ENCODE peak calls at places on chromosomes 5 and 9, in eight cellular contexts. V is stimulated activated CD4-positive, alpha-beta T cell treated with anti-CD3 and anti-CD28 coated beads, TNF-alpha, amount 100 ng/mL, for 1 hour; N is activated T-helper 1 cell treated with anti-CD3 and anti-CD28 coated beads, Interleukin-12 subunit alpha, Interleukin-12 subunit beta, Interleukin-2, Interleukin-4 antibody, amounts not matched to agents 30 ng/mL and 10 ng/mL and 1 ng/mL, durations not matched to agents 14 hours and 24 hours and 36 hours; H is fibroblast of mammary gland; F is neuronal stem cell; D is AML-193; K is NCI-H774; G is T-helper 2 cell. O is an unnamed sample.

GRCh38 chr5:72066658-72067057 is 40.6 kb upstream of the MAP1B start:
- DNase-seq in D (no peak), N (no peak), V (no peak), K (no peak), H (peak), G (no peak), F (no peak), O (peak)

GRCh38 chr9:130234340-130235260 is 31.0 kb upstream of the HMCN2 start:
- DNase-seq in N (no peak), F (no peak), V (no peak), D (no peak), K (no peak), G (no peak), H (peak), O (peak)

GRCh38 chr9:97993000-97993399 is 9.9 kb downstream of the ANP32B start:
- DNase-seq in F (no peak), G (no peak), D (peak), V (no peak), H (no peak), N (no peak), K (no peak), O (no peak)

GRCh38 chr5:118956727-118957126 is 31.6 kb downstream of the DTWD2 start:
- DNase-seq in D (peak), F (no peak), V (no peak), H (peak), N (no peak), G (no peak), K (no peak), O (peak)

GRCh38 chr5:1724822-1725602 is 74.6 kb downstream of the MRPL36 start:
- DNase-seq in D (no peak), F (no peak), H (peak), G (no peak), N (no peak), V (no peak), K (no peak), O (no peak)

GRCh38 chr5:8478308-8478707 is 609.4 kb downstream of the MTRR start:
- DNase-seq in N (no peak), K (no peak), G (no peak), H (peak), V (no peak), F (no peak), D (no peak), O (no peak)

GRCh38 chr5:153884266-153884957 is 154.3 kb downstream of the FAM114A2 start:
- DNase-seq in V (no peak), H (no peak), F (no peak), N (no peak), D (no peak), K (no peak), G (no peak), O (peak)

GRCh38 chr9:102506391-102506790 is 488.7 kb upstream of the CYLC2 start:
- DNase-seq in D (no peak), V (no peak), N (no peak), G (no peak), F (no peak), H (no peak), K (no peak), O (no peak)

GRCh38 chr9:95458666-95459065 is 58.1 kb downstream of the PTCH1 start:
- DNase-seq in H (no peak), N (no peak), D (no peak), V (no peak), K (no peak), F (no peak), G (no peak), O (no peak)

GRCh38 chr9:91033802-91034201 is 232.2 kb downstream of the SYK start:
- DNase-seq in N (peak), K (no peak), F (no peak), H (peak), G (peak), V (peak), D (peak), O (no peak)

GRCh38 chr9:113886933-113887332 is 10.8 kb downstream of the ZNF618 start:
- DNase-seq in K (no peak), F (no peak), D (no peak), V (no peak), H (no peak), N (no peak), G (no peak), O (peak)

GRCh38 chr9:16951503-16951902 is 81.0 kb upstream of the BNC2 start:
- DNase-seq in H (no peak), D (no peak), F (no peak), V (no peak), N (no peak), G (no peak), K (no peak), O (no peak)

GRCh38 chr9:137798901-137799629 is 78.5 kb upstream of the CACNA1B start:
- DNase-seq in H (no peak), G (no peak), K (no peak), N (no peak), D (no peak), V (no peak), F (no peak), O (no peak)

GRCh38 chr9:124769451-124770358 is 1.4 kb downstream of the NR6A1 start:
- DNase-seq in V (no peak), G (no peak), H (no peak), D (no peak), K (peak), N (no peak), F (no peak), O (no peak)

GRCh38 chr5:138054863-138055558 is 22.1 kb upstream of the FAM13B start:
- DNase-seq in F (peak), G (no peak), H (no peak), V (no peak), N (no peak), K (peak), D (no peak), O (no peak)

GRCh38 chr5:125267636-125268248 is 521.3 kb upstream of the ZNF608 start:
- DNase-seq in G (no peak), N (no peak), F (no peak), V (no peak), D (no peak), K (no peak), H (no peak), O (no peak)

GRCh38 chr9:110410926-110411325 is 73.3 kb upstream of the TXNDC8 start:
- DNase-seq in G (no peak), F (no peak), K (no peak), H (no peak), V (no peak), D (no peak), N (no peak), O (no peak)

GRCh38 chr5:91712718-91713117 is 329.6 kb upstream of the ARRDC3 start:
- DNase-seq in V (no peak), D (no peak), F (no peak), G (no peak), H (peak), N (no peak), K (no peak), O (peak)

GRCh38 chr5:53545744-53546143 is 14.7 kb upstream of the NDUFS4 start:
- DNase-seq in N (no peak), H (no peak), V (no peak), G (no peak), D (no peak), F (peak), K (no peak), O (no peak)

GRCh38 chr9:120478208-120478607 is 101.8 kb downstream of the CDK5RAP2 start:
- DNase-seq in V (no peak), H (peak), D (peak), K (no peak), N (no peak), F (no peak), G (no peak), O (peak)

GRCh38 chr5:926416-927171 is 33.9 kb downstream of the TRIP13 start:
- DNase-seq in N (no peak), D (no peak), G (no peak), K (peak), F (peak), V (no peak), H (no peak), O (no peak)

GRCh38 chr5:148826082-148826971 is at the start of gene ADRB2:
- DNase-seq in V (peak), H (peak), G (peak), K (peak), F (peak), D (no peak), N (peak), O (peak)

GRCh38 chr5:35687961-35688360 is 70.3 kb downstream of the SPEF2 start:
- DNase-seq in N (no peak), H (no peak), F (no peak), G (no peak), D (no peak), V (no peak), K (no peak), O (no peak)

GRCh38 chr9:6426117-6426516 is 13.1 kb downstream of the UHRF2 start:
- DNase-seq in K (no peak), H (peak), F (no peak), D (no peak), V (no peak), N (no peak), G (no peak), O (no peak)

GRCh38 chr5:79868271-79868670 is 122.8 kb downstream of the MTX3 start:
- DNase-seq in V (no peak), D (no peak), F (no peak), G (no peak), H (no peak), K (no peak), N (no peak), O (no peak)

GRCh38 chr5:42583322-42583721 is 160.1 kb downstream of the GHR start:
- DNase-seq in V (no peak), K (no peak), H (peak), G (no peak), D (peak), F (peak), N (peak), O (peak)

GRCh38 chr9:89418112-89418872 is 79.6 kb downstream of the SEMA4D start:
- DNase-seq in V (no peak), D (no peak), N (no peak), K (no peak), H (no peak), G (no peak), F (no peak), O (no peak)

GRCh38 chr9:5566054-5566618 is 55.8 kb downstream of the PDCD1LG2 start:
- DNase-seq in F (no peak), K (no peak), G (no peak), D (peak), H (no peak), N (no peak), V (no peak), O (no peak)

GRCh38 chr5:80284720-80285119 is 28.9 kb upstream of the SERINC5 start:
- DNase-seq in N (no peak), F (no peak), H (no peak), V (no peak), D (no peak), G (no peak), K (no peak), O (no peak)

GRCh38 chr9:27183701-27184100 is 74.7 kb downstream of the TEK start:
- DNase-seq in K (no peak), D (no peak), G (no peak), V (no peak), N (no peak), F (no peak), H (peak), O (peak)

GRCh38 chr5:59361454-59361853 is 532.1 kb downstream of the PDE4D start:
- DNase-seq in D (peak), H (no peak), N (no peak), F (no peak), K (no peak), G (no peak), V (no peak), O (no peak)

GRCh38 chr9:70988551-70988950 is 132.9 kb downstream of the TRPM3 start:
- DNase-seq in G (no peak), D (no peak), V (no peak), H (no peak), K (no peak), F (no peak), N (no peak), O (peak)

O was measured in HCEC 1CT.